ENCODE peak calls at places on chromosomes 16 and 17, in seven cellular contexts. One of them, this sample, is unnamed.

GRCh38 chr17:66655861-66656260 is 179.1 kb upstream of the CACNG5 start:
- DNase-seq in neural crest cell: no peak
- DNase-seq in lung: no peak
- DNase-seq in iris pigment epithelial cell: peak; percentile 62
- DNase-seq in stomach: no peak
- DNase-seq in HEK293T: no peak
- DNase-seq in psoas muscle: no peak
- DNase-seq in this sample: peak; percentile 65

GRCh38 chr17:79628861-79629547 is 18.2 kb upstream of the RBFOX3 start:
- DNase-seq in neural crest cell: no peak
- DNase-seq in lung: no peak
- DNase-seq in iris pigment epithelial cell: no peak
- DNase-seq in stomach: peak; percentile 13
- DNase-seq in HEK293T: peak; percentile 4
- DNase-seq in psoas muscle: no peak
- DNase-seq in this sample: no peak

GRCh38 chr16:15785386-15786059 is 71.3 kb downstream of the MYH11 start:
- DNase-seq in neural crest cell: no peak
- DNase-seq in lung: no peak
- DNase-seq in iris pigment epithelial cell: no peak
- DNase-seq in stomach: no peak
- DNase-seq in HEK293T: no peak
- DNase-seq in psoas muscle: no peak
- DNase-seq in this sample: no peak

GRCh38 chr17:55699178-55699865 is 23.3 kb downstream of the TMEM100 start:
- DNase-seq in neural crest cell: no peak
- DNase-seq in lung: peak; percentile 32
- DNase-seq in iris pigment epithelial cell: no peak
- DNase-seq in stomach: no peak
- DNase-seq in HEK293T: no peak
- DNase-seq in psoas muscle: no peak
- DNase-seq in this sample: no peak

GRCh38 chr16:7351572-7351971 is 18.9 kb downstream of the RBFOX1 start:
- DNase-seq in neural crest cell: no peak
- DNase-seq in lung: no peak
- DNase-seq in iris pigment epithelial cell: no peak
- DNase-seq in stomach: no peak
- DNase-seq in HEK293T: no peak
- DNase-seq in psoas muscle: no peak
- DNase-seq in this sample: no peak

GRCh38 chr16:57178793-57179212 is 7.0 kb downstream of the PSME3IP1 start:
- DNase-seq in neural crest cell: no peak
- DNase-seq in lung: no peak
- DNase-seq in iris pigment epithelial cell: peak; percentile 47
- DNase-seq in stomach: no peak
- DNase-seq in HEK293T: no peak
- DNase-seq in psoas muscle: no peak
- DNase-seq in this sample: no peak

GRCh38 chr17:60604686-60605334 is 4.8 kb downstream of the PPM1D start:
- DNase-seq in neural crest cell: no peak
- DNase-seq in lung: no peak
- DNase-seq in iris pigment epithelial cell: peak; percentile 67
- DNase-seq in stomach: no peak
- DNase-seq in HEK293T: no peak
- DNase-seq in psoas muscle: peak; percentile 28
- DNase-seq in this sample: peak; percentile 66

GRCh38 chr17:76789235-76789788 is 51.4 kb downstream of the MFSD11 start:
- DNase-seq in neural crest cell: no peak
- DNase-seq in lung: peak; percentile 60
- DNase-seq in iris pigment epithelial cell: no peak
- DNase-seq in stomach: no peak
- DNase-seq in HEK293T: no peak
- DNase-seq in psoas muscle: no peak
- DNase-seq in this sample: no peak

GRCh38 chr17:15381707-15382106 is 40.3 kb upstream of the TEKT3 start:
- DNase-seq in neural crest cell: no peak
- DNase-seq in lung: no peak
- DNase-seq in iris pigment epithelial cell: peak; percentile 57
- DNase-seq in stomach: no peak
- DNase-seq in HEK293T: no peak
- DNase-seq in psoas muscle: no peak
- DNase-seq in this sample: no peak

GRCh38 chr16:89951509-89951908 is 3.0 kb downstream of the DEF8 start:
- DNase-seq in neural crest cell: no peak
- DNase-seq in lung: no peak
- DNase-seq in iris pigment epithelial cell: no peak
- DNase-seq in stomach: no peak
- DNase-seq in HEK293T: no peak
- DNase-seq in psoas muscle: no peak
- DNase-seq in this sample: no peak

GRCh38 chr17:39195568-39196160 is 1.8 kb downstream of the CACNB1 start:
- DNase-seq in neural crest cell: no peak
- DNase-seq in lung: peak; percentile 85
- DNase-seq in iris pigment epithelial cell: no peak
- DNase-seq in stomach: no peak
- DNase-seq in HEK293T: no peak
- DNase-seq in psoas muscle: no peak
- DNase-seq in this sample: peak; percentile 27

GRCh38 chr16:57150682-57151330 is 35.0 kb downstream of the PSME3IP1 start:
- DNase-seq in neural crest cell: no peak
- DNase-seq in lung: no peak
- DNase-seq in iris pigment epithelial cell: peak; percentile 32
- DNase-seq in stomach: peak; percentile 18
- DNase-seq in HEK293T: no peak
- DNase-seq in psoas muscle: no peak
- DNase-seq in this sample: peak; percentile 35

GRCh38 chr16:56964243-56965148 is 2.7 kb downstream of the CETP start:
- DNase-seq in neural crest cell: peak; percentile 95
- DNase-seq in lung: peak; percentile 85
- DNase-seq in iris pigment epithelial cell: peak; percentile 85
- DNase-seq in stomach: peak; percentile 92
- DNase-seq in HEK293T: peak; percentile 90
- DNase-seq in psoas muscle: peak; percentile 87
- DNase-seq in this sample: peak; percentile 85

GRCh38 chr17:18076941-18077340 is 10.8 kb upstream of the DRG2 start:
- DNase-seq in neural crest cell: no peak
- DNase-seq in lung: no peak
- DNase-seq in iris pigment epithelial cell: peak; percentile 66
- DNase-seq in stomach: no peak
- DNase-seq in HEK293T: no peak
- DNase-seq in psoas muscle: no peak
- DNase-seq in this sample: no peak

GRCh38 chr16:58422809-58423208 is 30.5 kb downstream of the GINS3 start:
- DNase-seq in neural crest cell: no peak
- DNase-seq in lung: no peak
- DNase-seq in iris pigment epithelial cell: no peak
- DNase-seq in stomach: no peak
- DNase-seq in HEK293T: no peak
- DNase-seq in psoas muscle: no peak
- DNase-seq in this sample: no peak

GRCh38 chr17:46191332-46192210 is 1.7 kb downstream of the KANSL1 start:
- DNase-seq in neural crest cell: peak; percentile 37
- DNase-seq in lung: no peak
- DNase-seq in iris pigment epithelial cell: no peak
- DNase-seq in stomach: no peak
- DNase-seq in HEK293T: peak; percentile 41
- DNase-seq in psoas muscle: no peak
- DNase-seq in this sample: peak; percentile 55

GRCh38 chr17:48738803-48739526 is 10.4 kb upstream of the HOXB13 start:
- DNase-seq in neural crest cell: no peak
- DNase-seq in lung: no peak
- DNase-seq in iris pigment epithelial cell: no peak
- DNase-seq in stomach: no peak
- DNase-seq in HEK293T: no peak
- DNase-seq in psoas muscle: no peak
- DNase-seq in this sample: no peak

GRCh38 chr17:42163113-42163512 is 8.3 kb upstream of the RAB5C start:
- DNase-seq in neural crest cell: no peak
- DNase-seq in lung: no peak
- DNase-seq in iris pigment epithelial cell: no peak
- DNase-seq in stomach: no peak
- DNase-seq in HEK293T: peak; percentile 71
- DNase-seq in psoas muscle: no peak
- DNase-seq in this sample: no peak

GRCh38 chr17:55273579-55274370 is 9.0 kb downstream of the HLF start:
- DNase-seq in neural crest cell: no peak
- DNase-seq in lung: peak; percentile 73
- DNase-seq in iris pigment epithelial cell: no peak
- DNase-seq in stomach: peak; percentile 84
- DNase-seq in HEK293T: no peak
- DNase-seq in psoas muscle: peak; percentile 79
- DNase-seq in this sample: no peak

GRCh38 chr17:80546267-80546666 is 1.6 kb downstream of the RPTOR start:
- DNase-seq in neural crest cell: no peak
- DNase-seq in lung: no peak
- DNase-seq in iris pigment epithelial cell: no peak
- DNase-seq in stomach: no peak
- DNase-seq in HEK293T: no peak
- DNase-seq in psoas muscle: no peak
- DNase-seq in this sample: no peak

GRCh38 chr16:75424096-75424762 is 9.1 kb downstream of the CFDP1 start:
- DNase-seq in neural crest cell: no peak
- DNase-seq in lung: no peak
- DNase-seq in iris pigment epithelial cell: no peak
- DNase-seq in stomach: no peak
- DNase-seq in HEK293T: no peak
- DNase-seq in psoas muscle: no peak
- DNase-seq in this sample: no peak

GRCh38 chr16:72068930-72069329 is 5.9 kb downstream of the HPR start:
- DNase-seq in neural crest cell: no peak
- DNase-seq in lung: no peak
- DNase-seq in iris pigment epithelial cell: no peak
- DNase-seq in stomach: no peak
- DNase-seq in HEK293T: no peak
- DNase-seq in psoas muscle: no peak
- DNase-seq in this sample: no peak

GRCh38 chr17:42097691-42098661 is at the start of gene ZNF385C:
- DNase-seq in neural crest cell: no peak
- DNase-seq in lung: no peak
- DNase-seq in iris pigment epithelial cell: no peak
- DNase-seq in stomach: peak; percentile 41
- DNase-seq in HEK293T: no peak
- DNase-seq in psoas muscle: no peak
- DNase-seq in this sample: no peak

GRCh38 chr16:67169642-67170167 is 633 bp upstream of the NOL3 start:
- DNase-seq in neural crest cell: peak; percentile 86
- DNase-seq in lung: no peak
- DNase-seq in iris pigment epithelial cell: no peak
- DNase-seq in stomach: no peak
- DNase-seq in HEK293T: peak; percentile 59
- DNase-seq in psoas muscle: no peak
- DNase-seq in this sample: no peak

GRCh38 chr16:2276501-2277195 is 8.7 kb upstream of the RNPS1 start:
- DNase-seq in neural crest cell: no peak
- DNase-seq in lung: no peak
- DNase-seq in iris pigment epithelial cell: no peak
- DNase-seq in stomach: no peak
- DNase-seq in HEK293T: no peak
- DNase-seq in psoas muscle: no peak
- DNase-seq in this sample: no peak

GRCh38 chr16:85921026-85921425 is 22.1 kb downstream of the IRF8 start:
- DNase-seq in neural crest cell: no peak
- DNase-seq in lung: no peak
- DNase-seq in iris pigment epithelial cell: no peak
- DNase-seq in stomach: no peak
- DNase-seq in HEK293T: no peak
- DNase-seq in psoas muscle: no peak
- DNase-seq in this sample: no peak

This sample was measured in cardiac fibroblast.